ENCODE peak calls at places on chromosomes 12 and 14, in four cellular contexts. I, X, A and Z are unnamed samples.
A peak's percentile ranks its signal among the peaks of the same experiment; 100 is the strongest.

GRCh38 chr14:58315606-58316005 is 17.3 kb downstream of the ARID4A start:
- DNase-seq in I (no peak), X (no peak), A (no peak), Z (no peak)

GRCh38 chr12:129531004-129531403 is 372.8 kb downstream of the TMEM132D start:
- DNase-seq in I (no peak), X (no peak), A (no peak), Z (no peak)

GRCh38 chr12:65430571-65431306 is 152.3 kb downstream of the MSRB3 start:
- DNase-seq in I (no peak), X (no peak), A (peak; percentile 72), Z (no peak)

GRCh38 chr14:59275668-59276067 is 87.2 kb downstream of the DAAM1 start:
- DNase-seq in I (no peak), X (no peak), A (peak; percentile 82), Z (no peak)

GRCh38 chr14:73742520-73743238 is 28.5 kb upstream of the PNMA1 start:
- DNase-seq in I (no peak), X (no peak), A (no peak), Z (no peak)

GRCh38 chr14:65704412-65704811 is 291.9 kb downstream of the FUT8 start:
- DNase-seq in I (no peak), X (no peak), A (peak; percentile 12), Z (no peak)

GRCh38 chr12:5520831-5521230 is 88.9 kb downstream of the NTF3 start:
- DNase-seq in I (no peak), X (no peak), A (no peak), Z (no peak)

GRCh38 chr12:22538336-22538735 is 6.0 kb downstream of the C2CD5 start:
- DNase-seq in I (no peak), X (no peak), A (no peak), Z (no peak)

GRCh38 chr12:108333898-108334699 is 5.0 kb downstream of the CMKLR1 start:
- DNase-seq in I (no peak), X (no peak), A (peak; percentile 50), Z (no peak)

GRCh38 chr12:116276433-116277216 is 868 bp downstream of the MED13L start:
- DNase-seq in I (peak; percentile 61), X (peak; percentile 77), A (peak; percentile 89), Z (peak; percentile 72)

GRCh38 chr14:104632781-104633180 is 28.2 kb upstream of the TMEM179 start:
- DNase-seq in I (no peak), X (no peak), A (no peak), Z (no peak)

GRCh38 chr14:30299915-30300314 is 259.0 kb upstream of the G2E3 start:
- DNase-seq in I (no peak), X (no peak), A (no peak), Z (no peak)

GRCh38 chr12:19671695-19672094 is 232.4 kb downstream of the AEBP2 start:
- DNase-seq in I (no peak), X (no peak), A (peak; percentile 87), Z (no peak)

GRCh38 chr12:131455581-131456110 is 255.2 kb upstream of the SFSWAP start:
- DNase-seq in I (no peak), X (no peak), A (no peak), Z (no peak)

GRCh38 chr12:211639-212382 is 2.1 kb downstream of the SLC6A12 start:
- DNase-seq in I (no peak), X (no peak), A (no peak), Z (no peak)

GRCh38 chr14:50069325-50069724 is 47.0 kb downstream of the VCPKMT start:
- DNase-seq in I (no peak), X (no peak), A (no peak), Z (no peak)

GRCh38 chr14:40656301-40656700 is 950.4 kb upstream of the LRFN5 start:
- DNase-seq in I (no peak), X (no peak), A (no peak), Z (no peak)

GRCh38 chr12:101829639-101830390 is 944 bp downstream of the GNPTAB start:
- DNase-seq in I (peak; percentile 64), X (peak; percentile 57), A (peak; percentile 37), Z (no peak)

GRCh38 chr12:114265036-114265435 is 140.9 kb downstream of the TBX5 start:
- DNase-seq in I (no peak), X (no peak), A (no peak), Z (no peak)

GRCh38 chr14:68363841-68364711 is 428.8 kb downstream of the ZFP36L1 start:
- DNase-seq in I (no peak), X (no peak), A (no peak), Z (no peak)

GRCh38 chr12:6773662-6774351 is 1.5 kb downstream of the LAG3 start:
- DNase-seq in I (no peak), X (no peak), A (no peak), Z (no peak)

GRCh38 chr12:38892090-38892786 is 13.2 kb downstream of the CPNE8 start:
- DNase-seq in I (no peak), X (no peak), A (no peak), Z (no peak)

GRCh38 chr12:93018610-93019009 is 89.5 kb upstream of the EEA1 start:
- DNase-seq in I (no peak), X (no peak), A (no peak), Z (no peak)

GRCh38 chr14:44954750-44955149 is 7.0 kb downstream of the KLHL28 start:
- DNase-seq in I (no peak), X (no peak), A (no peak), Z (no peak)

GRCh38 chr12:77940566-77940965 is 109.9 kb downstream of the NAV3 start:
- DNase-seq in I (no peak), X (no peak), A (peak; percentile 87), Z (no peak)

GRCh38 chr12:16003460-16003859 is 92.3 kb downstream of the DERA start:
- DNase-seq in I (no peak), X (no peak), A (no peak), Z (no peak)

GRCh38 chr12:112988224-112988623 is 9.9 kb downstream of the OAS2 start:
- DNase-seq in I (peak; percentile 45), X (no peak), A (no peak), Z (peak; percentile 4)

GRCh38 chr12:60616400-60616799 is 1020.6 kb downstream of the SLC16A7 start:
- DNase-seq in I (no peak), X (no peak), A (no peak), Z (no peak)
- H3K9me3 ChIP-seq in I (no peaks in the 10 kb centered on the region), X (no peaks in the 10 kb centered on the region), A (peaks cover 9% of the 10 kb centered on the region), Z (no peaks in the 10 kb centered on the region)

DNA sequence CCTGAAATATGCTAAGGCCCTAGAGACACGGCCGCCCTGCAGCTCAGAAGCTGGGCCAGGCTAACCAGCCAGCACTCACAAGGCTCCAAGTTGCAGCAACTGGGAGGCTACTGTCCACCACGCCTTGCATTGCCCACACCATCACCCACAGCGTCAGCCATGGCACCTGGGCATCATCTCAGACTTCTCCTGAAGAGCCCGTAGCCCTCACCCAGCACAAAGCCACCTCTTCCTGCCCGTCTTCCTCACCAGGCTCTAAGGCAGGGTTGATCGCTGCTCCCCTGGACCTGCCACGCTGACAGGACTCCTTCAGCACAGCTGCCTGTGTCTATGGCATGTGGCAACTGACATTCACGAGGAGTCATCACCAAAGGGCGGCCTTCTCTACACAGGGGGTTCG is 38.1 kb downstream of the CDC42BPB start:
- DNase-seq in I (no peak), X (no peak), A (no peak), Z (no peak)
- H3K4me1 ChIP-seq in I (no peaks in the 10 kb centered on the region), X (peaks cover 58% of the 10 kb centered on the region), A (peaks cover 57% of the 10 kb centered on the region), Z (no peaks in the 10 kb centered on the region)

GRCh38 chr12:67444542-67444941 is 175.4 kb downstream of the CAND1 start:
- DNase-seq in I (no peak), X (no peak), A (no peak), Z (no peak)

GRCh38 chr12:67441736-67442346 is 172.7 kb downstream of the CAND1 start:
- DNase-seq in I (peak; percentile 85), X (peak; percentile 94), A (peak; percentile 87), Z (peak; percentile 68)

GRCh38 chr12:67439611-67440010 is 170.5 kb downstream of the CAND1 start:
- DNase-seq in I (no peak), X (no peak), A (no peak), Z (no peak)

GRCh38 chr12:67442347-67442841 is 173.2 kb downstream of the CAND1 start:
- DNase-seq in I (no peak), X (no peak), A (no peak), Z (no peak)

DNA sequence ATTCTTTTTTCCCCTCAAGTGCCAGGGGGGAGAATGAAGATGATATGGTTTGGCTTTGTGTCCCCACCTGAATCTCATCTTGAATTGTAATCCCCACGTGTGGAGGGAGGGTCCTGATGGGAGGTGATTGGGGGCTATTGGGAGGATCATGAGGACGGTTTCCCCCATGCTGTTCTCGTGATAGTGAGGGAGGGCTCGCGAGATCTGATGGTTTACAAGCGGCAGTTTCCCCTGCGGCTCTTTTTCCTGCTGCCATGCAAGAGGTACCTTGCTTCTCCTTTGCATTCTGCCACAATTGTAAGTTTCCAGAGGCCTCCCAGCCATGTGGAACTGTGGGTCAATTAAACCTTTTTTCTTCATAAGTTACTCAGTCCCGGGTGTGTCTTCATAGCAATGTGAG is 173.7 kb downstream of the CAND1 start:
- DNase-seq in I (no peak), X (no peak), A (no peak), Z (no peak)
- H3K4me3 ChIP-seq in I (no peak overlapping the region), X (no peak overlapping the region), A (no peak overlapping the region), Z (no peak overlapping the region)

GRCh38 chr12:62764251-62764650 is 170.7 kb downstream of the PPM1H start:
- DNase-seq in I (no peak), X (no peak), A (peak; percentile 60), Z (no peak)

GRCh38 chr12:62763827-62764226 is 171.1 kb downstream of the PPM1H start:
- DNase-seq in I (no peak), X (no peak), A (no peak), Z (no peak)

GRCh38 chr12:62761658-62762057 is 173.3 kb downstream of the PPM1H start:
- DNase-seq in I (no peak), X (no peak), A (no peak), Z (no peak)

GRCh38 chr12:62762645-62763044 is 172.3 kb downstream of the PPM1H start:
- DNase-seq in I (no peak), X (no peak), A (no peak), Z (no peak)

DNA sequence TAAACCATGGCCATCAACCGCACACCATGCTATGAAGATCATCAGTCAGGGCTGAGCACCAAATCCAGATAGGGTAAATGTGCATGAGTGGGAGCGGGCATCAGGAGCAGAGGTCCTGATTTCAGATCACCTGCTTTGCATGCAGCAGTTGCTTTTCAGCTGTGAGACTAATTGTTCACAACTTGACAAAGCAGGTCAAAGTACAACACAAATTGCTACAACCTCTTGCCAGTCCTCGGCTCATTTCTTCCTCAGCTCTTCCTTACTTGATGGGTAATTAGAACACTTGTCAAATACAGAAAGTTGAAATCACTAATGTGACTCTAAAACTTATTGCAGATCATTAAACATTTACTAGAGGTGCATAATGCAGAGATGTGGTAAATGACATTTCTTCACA is 171.6 kb downstream of the PPM1H start:
- DNase-seq in I (no peak), X (no peak), A (no peak), Z (no peak)
- H3K9me3 ChIP-seq in I (no peaks in the 10 kb centered on the region), X (no peaks in the 10 kb centered on the region), A (no peaks in the 10 kb centered on the region), Z (no peaks in the 10 kb centered on the region)

GRCh38 chr14:74763803-74764531 is 851 bp downstream of the YLPM1 start:
- DNase-seq in I (peak; percentile 28), X (no peak), A (peak; percentile 50), Z (peak; percentile 10)
- H3K4me1 ChIP-seq in I (peaks cover 44% of the 10 kb centered on the region), X (peaks cover 51% of the 10 kb centered on the region), A (peaks cover 32% of the 10 kb centered on the region), Z (peaks cover 56% of the 10 kb centered on the region)